ENCODE peak calls at places on chromosomes 16 and 17, in eight cellular contexts. M is natural killer cell; I is activated T-cell treated with anti-CD3 and anti-CD28 coated beads for 1 hour; Q is HuH-7; N is non-pigmented ciliary epithelial cell; R is AG08395; D is stimulated activated CD4-positive, alpha-beta T cell treated with anti-CD3 and anti-CD28 coated beads, Interleukin-12 subunit alpha, Interleukin-12 subunit beta, amount 100 ng/mL, for 48 hours; X is mucosa of descending colon. G is an unnamed sample.

GRCh38 chr16:18958621-18959578 is 24.8 kb upstream of the TMC7 start:
- DNase-seq in D (no peak), N (no peak), M (no peak), X (no peak), I (no peak), R (peak), Q (no peak), G (no peak)

GRCh38 chr17:54948380-54948779 is 20.1 kb downstream of the COX11 start:
- DNase-seq in D (no peak), I (no peak), R (peak), Q (no peak), N (peak), M (no peak), X (no peak), G (no peak)

GRCh38 chr16:66265106-66265415 is 101.4 kb upstream of the CDH5 start:
- DNase-seq in N (no peak), M (no peak), X (no peak), Q (no peak), R (no peak), D (no peak), I (no peak), G (no peak)

GRCh38 chr17:7932949-7933348 is 943 bp downstream of the CNTROB start:
- DNase-seq in D (no peak), N (no peak), Q (peak), M (peak), R (peak), I (no peak), X (peak), G (peak)

GRCh38 chr16:11213373-11213772 is 42.6 kb downstream of the SOCS1 start:
- DNase-seq in M (no peak), Q (no peak), D (no peak), I (no peak), N (no peak), X (no peak), R (no peak), G (no peak)

GRCh38 chr16:72760581-72760980 is 287.3 kb downstream of the ZFHX3 start:
- DNase-seq in N (no peak), I (no peak), D (no peak), R (no peak), X (no peak), M (no peak), Q (no peak), G (no peak)

GRCh38 chr16:3992297-3993051 is 112.0 kb upstream of the CREBBP start:
- DNase-seq in R (no peak), I (no peak), N (no peak), D (no peak), Q (no peak), X (no peak), M (no peak), G (no peak)

GRCh38 chr17:73650147-73650546 is 5.9 kb upstream of the SDK2 start:
- DNase-seq in I (no peak), M (no peak), X (peak), R (no peak), Q (no peak), D (no peak), N (no peak), G (no peak)

GRCh38 chr16:21599994-21600773 is 807 bp downstream of the METTL9 start:
- DNase-seq in X (no peak), D (no peak), Q (peak), I (no peak), M (no peak), N (no peak), R (no peak), G (no peak)

GRCh38 chr17:34207572-34207971 is 47.5 kb upstream of the CCL2 start:
- DNase-seq in I (no peak), X (no peak), N (no peak), R (no peak), M (no peak), Q (no peak), D (no peak), G (no peak)